ENCODE peak calls at places on chromosomes 13 and 19, in six cellular contexts. One of them, this sample, is unnamed.

GRCh38 chr19:7732045-7732444 is at the start of gene CLEC4G:
- DNase-seq in IMR-90: no peak
- DNase-seq in PC-9: no peak
- DNase-seq in endothelial cell of umbilical vein: no peak
- DNase-seq in fibroblast of lung: no peak
- DNase-seq in breast epithelium: no peak
- DNase-seq in this sample: no peak

GRCh38 chr13:75365724-75366173 is 116.2 kb downstream of the TBC1D4 start:
- DNase-seq in PC-9: peak; percentile 78
- DNase-seq in breast epithelium: no peak
- DNase-seq in endothelial cell of umbilical vein: peak; percentile 84
- DNase-seq in fibroblast of lung: peak; percentile 52
- DNase-seq in IMR-90: peak; percentile 86
- DNase-seq in this sample: peak; percentile 87

GRCh38 chr19:7349961-7350711 is 1.4 kb downstream of the ARHGEF18 start:
- DNase-seq in breast epithelium: no peak
- DNase-seq in IMR-90: no peak
- DNase-seq in endothelial cell of umbilical vein: no peak
- DNase-seq in PC-9: no peak
- DNase-seq in fibroblast of lung: no peak
- DNase-seq in this sample: no peak

GRCh38 chr19:40976134-40976533 is 14.9 kb upstream of the CYP2B6 start:
- DNase-seq in breast epithelium: no peak
- DNase-seq in IMR-90: no peak
- DNase-seq in fibroblast of lung: no peak
- DNase-seq in endothelial cell of umbilical vein: no peak
- DNase-seq in PC-9: no peak
- DNase-seq in this sample: no peak

GRCh38 chr19:8576273-8576993 is 809 bp downstream of the MYO1F start:
- DNase-seq in breast epithelium: no peak
- DNase-seq in PC-9: peak; percentile 33
- DNase-seq in endothelial cell of umbilical vein: no peak
- DNase-seq in IMR-90: no peak
- DNase-seq in fibroblast of lung: no peak
- DNase-seq in this sample: no peak

GRCh38 chr19:50693064-50693975 is 26.3 kb downstream of the SHANK1 start:
- DNase-seq in breast epithelium: no peak
- DNase-seq in endothelial cell of umbilical vein: no peak
- DNase-seq in PC-9: no peak
- DNase-seq in fibroblast of lung: no peak
- DNase-seq in IMR-90: no peak
- DNase-seq in this sample: no peak

GRCh38 chr13:48818495-48818961 is 157.2 kb upstream of the FNDC3A start:
- DNase-seq in PC-9: no peak
- DNase-seq in fibroblast of lung: peak; percentile 98
- DNase-seq in breast epithelium: no peak
- DNase-seq in endothelial cell of umbilical vein: peak; percentile 17
- DNase-seq in IMR-90: peak; percentile 98
- DNase-seq in this sample: peak; percentile 72

GRCh38 chr13:67792151-67792665 is 562.1 kb upstream of the PCDH9 start:
- DNase-seq in PC-9: no peak
- DNase-seq in IMR-90: no peak
- DNase-seq in fibroblast of lung: peak; percentile 4
- DNase-seq in endothelial cell of umbilical vein: no peak
- DNase-seq in breast epithelium: no peak
- DNase-seq in this sample: no peak

GRCh38 chr19:46451352-46451751 is 20.0 kb downstream of the PNMA8A start:
- DNase-seq in PC-9: no peak
- DNase-seq in endothelial cell of umbilical vein: no peak
- DNase-seq in IMR-90: no peak
- DNase-seq in fibroblast of lung: no peak
- DNase-seq in breast epithelium: peak; percentile 91
- DNase-seq in this sample: no peak

GRCh38 chr19:18000480-18000980 is 7.4 kb upstream of the ARRDC2 start:
- DNase-seq in PC-9: no peak
- DNase-seq in fibroblast of lung: no peak
- DNase-seq in IMR-90: no peak
- DNase-seq in endothelial cell of umbilical vein: no peak
- DNase-seq in breast epithelium: no peak
- DNase-seq in this sample: no peak

GRCh38 chr19:57406516-57407123 is 4.3 kb upstream of the ZNF17 start:
- DNase-seq in breast epithelium: peak; percentile 24
- DNase-seq in endothelial cell of umbilical vein: peak; percentile 47
- DNase-seq in IMR-90: peak; percentile 45
- DNase-seq in PC-9: peak; percentile 61
- DNase-seq in fibroblast of lung: peak; percentile 62
- DNase-seq in this sample: peak; percentile 39

GRCh38 chr13:26628706-26629105 is 71.2 kb downstream of the WASF3 start:
- DNase-seq in IMR-90: peak; percentile 40
- DNase-seq in endothelial cell of umbilical vein: peak; percentile 38
- DNase-seq in PC-9: no peak
- DNase-seq in breast epithelium: no peak
- DNase-seq in fibroblast of lung: peak; percentile 42
- DNase-seq in this sample: peak; percentile 24

GRCh38 chr13:50392977-50393376 is 377.7 kb downstream of the KCNRG start:
- DNase-seq in fibroblast of lung: no peak
- DNase-seq in breast epithelium: no peak
- DNase-seq in endothelial cell of umbilical vein: no peak
- DNase-seq in IMR-90: no peak
- DNase-seq in PC-9: no peak
- DNase-seq in this sample: no peak

GRCh38 chr13:32311188-32311897 is 3.8 kb downstream of the ZAR1L start:
- DNase-seq in IMR-90: no peak
- DNase-seq in fibroblast of lung: no peak
- DNase-seq in endothelial cell of umbilical vein: no peak
- DNase-seq in breast epithelium: no peak
- DNase-seq in PC-9: no peak
- DNase-seq in this sample: no peak

GRCh38 chr19:8022275-8022674 is 16.8 kb upstream of the ELAVL1 start:
- DNase-seq in breast epithelium: no peak
- DNase-seq in fibroblast of lung: no peak
- DNase-seq in endothelial cell of umbilical vein: no peak
- DNase-seq in IMR-90: no peak
- DNase-seq in PC-9: no peak
- DNase-seq in this sample: no peak

GRCh38 chr19:51027126-51027806 is 850 bp upstream of the KLK11 start:
- DNase-seq in IMR-90: no peak
- DNase-seq in breast epithelium: no peak
- DNase-seq in endothelial cell of umbilical vein: no peak
- DNase-seq in PC-9: peak; percentile 24
- DNase-seq in fibroblast of lung: no peak
- DNase-seq in this sample: no peak

GRCh38 chr13:111429064-111429558 is 108.7 kb downstream of the TEX29 start:
- DNase-seq in PC-9: peak; percentile 40
- DNase-seq in breast epithelium: no peak
- DNase-seq in IMR-90: peak; percentile 18
- DNase-seq in fibroblast of lung: peak; percentile 27
- DNase-seq in endothelial cell of umbilical vein: peak; percentile 27
- DNase-seq in this sample: peak; percentile 73

GRCh38 chr13:112098699-112099098 is 31.8 kb downstream of the SOX1 start:
- DNase-seq in IMR-90: no peak
- DNase-seq in PC-9: no peak
- DNase-seq in fibroblast of lung: no peak
- DNase-seq in endothelial cell of umbilical vein: no peak
- DNase-seq in breast epithelium: no peak
- DNase-seq in this sample: no peak

GRCh38 chr19:47002106-47002766 is 17.4 kb upstream of the NPAS1 start:
- DNase-seq in fibroblast of lung: no peak
- DNase-seq in endothelial cell of umbilical vein: no peak
- DNase-seq in IMR-90: no peak
- DNase-seq in breast epithelium: no peak
- DNase-seq in PC-9: no peak
- DNase-seq in this sample: no peak

GRCh38 chr13:60612593-60612992 is 215.6 kb downstream of the TDRD3 start:
- DNase-seq in endothelial cell of umbilical vein: no peak
- DNase-seq in IMR-90: no peak
- DNase-seq in fibroblast of lung: no peak
- DNase-seq in breast epithelium: no peak
- DNase-seq in PC-9: no peak
- DNase-seq in this sample: no peak

GRCh38 chr19:42368765-42369164 is 21.3 kb downstream of the CNFN start:
- DNase-seq in fibroblast of lung: no peak
- DNase-seq in endothelial cell of umbilical vein: no peak
- DNase-seq in breast epithelium: no peak
- DNase-seq in IMR-90: no peak
- DNase-seq in PC-9: no peak
- DNase-seq in this sample: no peak

GRCh38 chr13:110331362-110331761 is 24.3 kb downstream of the COL4A2 start:
- DNase-seq in fibroblast of lung: peak; percentile 76
- DNase-seq in endothelial cell of umbilical vein: no peak
- DNase-seq in PC-9: no peak
- DNase-seq in IMR-90: peak; percentile 69
- DNase-seq in breast epithelium: no peak
- DNase-seq in this sample: peak; percentile 71

GRCh38 chr13:109400192-109400591 is 386.2 kb downstream of the IRS2 start:
- DNase-seq in PC-9: no peak
- DNase-seq in endothelial cell of umbilical vein: no peak
- DNase-seq in breast epithelium: no peak
- DNase-seq in IMR-90: no peak
- DNase-seq in fibroblast of lung: no peak
- DNase-seq in this sample: no peak

GRCh38 chr19:47448360-47448727 is 23.3 kb downstream of the SLC8A2 start:
- DNase-seq in endothelial cell of umbilical vein: no peak
- DNase-seq in IMR-90: no peak
- DNase-seq in PC-9: no peak
- DNase-seq in fibroblast of lung: no peak
- DNase-seq in breast epithelium: no peak
- DNase-seq in this sample: no peak

GRCh38 chr19:13062317-13062716 is 40.3 kb downstream of the LYL1 start:
- DNase-seq in IMR-90: no peak
- DNase-seq in fibroblast of lung: no peak
- DNase-seq in PC-9: no peak
- DNase-seq in endothelial cell of umbilical vein: no peak
- DNase-seq in breast epithelium: no peak
- DNase-seq in this sample: no peak

GRCh38 chr19:13060964-13061927 is 41.4 kb downstream of the LYL1 start:
- DNase-seq in fibroblast of lung: peak; percentile 71
- DNase-seq in breast epithelium: peak; percentile 66
- DNase-seq in IMR-90: peak; percentile 69
- DNase-seq in endothelial cell of umbilical vein: peak; percentile 79
- DNase-seq in PC-9: no peak
- DNase-seq in this sample: peak; percentile 54

GRCh38 chr19:13066231-13066630 is 36.4 kb downstream of the LYL1 start:
- DNase-seq in PC-9: no peak
- DNase-seq in endothelial cell of umbilical vein: no peak
- DNase-seq in IMR-90: no peak
- DNase-seq in fibroblast of lung: no peak
- DNase-seq in breast epithelium: no peak
- DNase-seq in this sample: no peak

GRCh38 chr19:13064092-13064489 is 38.6 kb downstream of the LYL1 start:
- DNase-seq in PC-9: no peak
- DNase-seq in fibroblast of lung: no peak
- DNase-seq in breast epithelium: no peak
- DNase-seq in IMR-90: no peak
- DNase-seq in endothelial cell of umbilical vein: no peak
- DNase-seq in this sample: no peak

GRCh38 chr19:13063461-13064091 is 39.1 kb downstream of the LYL1 start:
- DNase-seq in fibroblast of lung: no peak
- DNase-seq in breast epithelium: no peak
- DNase-seq in endothelial cell of umbilical vein: no peak
- DNase-seq in IMR-90: no peak
- DNase-seq in PC-9: no peak
- DNase-seq in this sample: no peak
- H3K27ac ChIP-seq in fibroblast of lung: no peak overlapping the region
- H3K27ac ChIP-seq in breast epithelium: peak overlapping the region; percentile 69
- H3K27ac ChIP-seq in endothelial cell of umbilical vein: no peak overlapping the region
- H3K27ac ChIP-seq in IMR-90: no peak overlapping the region
- H3K27ac ChIP-seq in PC-9: no peak overlapping the region
- H3K27ac ChIP-seq in this sample: no peak overlapping the region

GRCh38 chr19:30686252-30686762 is 314.1 kb downstream of the ZNF536 start:
- DNase-seq in IMR-90: no peak
- DNase-seq in fibroblast of lung: peak; percentile 40
- DNase-seq in PC-9: no peak
- DNase-seq in endothelial cell of umbilical vein: no peak
- DNase-seq in breast epithelium: no peak
- DNase-seq in this sample: no peak
- TF ChIP-seq CTCF in IMR-90: no peak
- TF ChIP-seq CTCF in fibroblast of lung: no peak
- TF ChIP-seq CTCF in PC-9: no peak
- TF ChIP-seq CTCF in endothelial cell of umbilical vein: no peak
- TF ChIP-seq CTCF in breast epithelium: no peak
- TF ChIP-seq CTCF in this sample: peak; percentile 21

DNA sequence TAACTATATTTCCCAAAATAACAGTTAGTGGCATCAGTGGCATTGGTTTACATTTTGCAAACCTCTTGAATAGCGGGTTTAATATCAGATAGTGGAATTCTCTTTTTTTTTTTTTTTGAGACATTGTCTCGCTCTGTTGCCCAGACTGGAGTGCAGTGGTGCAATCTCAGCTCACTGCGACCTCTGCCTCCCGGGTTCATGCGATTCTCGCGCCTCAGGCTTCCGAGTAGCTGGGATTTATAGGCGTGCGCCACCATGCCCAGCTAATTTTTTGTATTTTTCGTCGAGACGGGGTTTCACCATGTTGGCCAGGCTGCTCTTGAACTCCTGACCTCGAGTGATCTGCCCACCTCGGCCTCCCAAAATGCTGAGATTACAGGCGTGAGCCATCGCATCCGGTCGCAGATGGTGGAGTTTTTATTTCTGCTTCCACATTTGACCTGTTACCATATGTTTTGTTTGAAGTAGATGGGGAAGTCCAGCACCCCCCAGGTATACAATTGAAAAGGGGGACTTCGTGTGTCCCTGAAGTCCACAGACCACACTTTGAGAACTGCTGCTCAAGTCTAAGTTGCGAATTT is 40.5 kb upstream of the XPO4 start:
- DNase-seq in fibroblast of lung: no peak
- DNase-seq in endothelial cell of umbilical vein: no peak
- DNase-seq in PC-9: no peak
- DNase-seq in IMR-90: no peak
- DNase-seq in breast epithelium: no peak
- DNase-seq in this sample: no peak
- H3K4me3 ChIP-seq in fibroblast of lung: no peak overlapping the region
- H3K4me3 ChIP-seq in endothelial cell of umbilical vein: no peak overlapping the region
- H3K4me3 ChIP-seq in PC-9: no peak overlapping the region
- H3K4me3 ChIP-seq in IMR-90: no peak overlapping the region
- H3K4me3 ChIP-seq in breast epithelium: no peak overlapping the region
- H3K4me3 ChIP-seq in this sample: no peak overlapping the region

GRCh38 chr19:30521937-30522336 is 149.8 kb downstream of the ZNF536 start:
- DNase-seq in IMR-90: no peak
- DNase-seq in endothelial cell of umbilical vein: no peak
- DNase-seq in fibroblast of lung: no peak
- DNase-seq in PC-9: no peak
- DNase-seq in breast epithelium: no peak
- DNase-seq in this sample: no peak

GRCh38 chr19:30516586-30516985 is 144.4 kb downstream of the ZNF536 start:
- DNase-seq in breast epithelium: no peak
- DNase-seq in fibroblast of lung: no peak
- DNase-seq in IMR-90: no peak
- DNase-seq in endothelial cell of umbilical vein: no peak
- DNase-seq in PC-9: no peak
- DNase-seq in this sample: no peak

GRCh38 chr19:30520735-30521479 is 148.7 kb downstream of the ZNF536 start:
- DNase-seq in breast epithelium: no peak
- DNase-seq in fibroblast of lung: no peak
- DNase-seq in PC-9: no peak
- DNase-seq in endothelial cell of umbilical vein: no peak
- DNase-seq in IMR-90: no peak
- DNase-seq in this sample: no peak

GRCh38 chr19:30519607-30520205 is 147.5 kb downstream of the ZNF536 start:
- DNase-seq in fibroblast of lung: no peak
- DNase-seq in endothelial cell of umbilical vein: no peak
- DNase-seq in PC-9: no peak
- DNase-seq in breast epithelium: no peak
- DNase-seq in IMR-90: no peak
- DNase-seq in this sample: no peak

GRCh38 chr19:30518965-30519606 is 146.9 kb downstream of the ZNF536 start:
- DNase-seq in breast epithelium: no peak
- DNase-seq in endothelial cell of umbilical vein: no peak
- DNase-seq in PC-9: no peak
- DNase-seq in fibroblast of lung: no peak
- DNase-seq in IMR-90: no peak
- DNase-seq in this sample: no peak
- H3K27ac ChIP-seq in breast epithelium: no peak overlapping the region
- H3K27ac ChIP-seq in endothelial cell of umbilical vein: no peak overlapping the region
- H3K27ac ChIP-seq in PC-9: no peak overlapping the region
- H3K27ac ChIP-seq in fibroblast of lung: no peak overlapping the region
- H3K27ac ChIP-seq in IMR-90: no peak overlapping the region
- H3K27ac ChIP-seq in this sample: no peak overlapping the region